ENCODE peak calls at places on chromosomes 2 and 18, in eight cellular contexts. I, Q, S, J, P, O, E and X are unnamed samples.

GRCh38 chr2:186422226-186422625 is 63.8 kb upstream of the ZC3H15 start:
- DNase-seq in S (no peak), E (no peak), J (no peak), O (peak), P (no peak), Q (no peak), I (peak), X (no peak)

GRCh38 chr2:79832540-79833234 is 319.8 kb downstream of the CTNNA2 start:
- DNase-seq in E (no peak), S (no peak), O (no peak), P (no peak), J (peak), Q (peak), I (no peak), X (no peak)

GRCh38 chr18:14974088-14974487 is 226.1 kb downstream of the ANKRD30B start:
- DNase-seq in I (no peak), S (no peak), Q (no peak), E (no peak), O (no peak), J (no peak), P (no peak), X (no peak)

GRCh38 chr2:23385748-23386421 is 906 bp downstream of the KLHL29 start:
- DNase-seq in S (no peak), Q (peak), O (no peak), J (peak), E (peak), I (no peak), P (no peak), X (no peak)

GRCh38 chr2:127197475-127198385 is 22.4 kb downstream of the CYP27C1 start:
- DNase-seq in S (peak), P (peak), O (no peak), J (peak), I (peak), Q (peak), E (no peak), X (no peak)

GRCh38 chr18:9612215-9612830 is 2.0 kb downstream of the PPP4R1 start:
- DNase-seq in I (peak), J (peak), S (peak), Q (no peak), O (no peak), E (peak), P (peak), X (no peak)

GRCh38 chr2:101120124-101120996 is 30.8 kb downstream of the TBC1D8 start:
- DNase-seq in J (no peak), Q (no peak), O (no peak), S (peak), P (peak), E (no peak), I (peak), X (no peak)

GRCh38 chr18:74289137-74289536 is 2.6 kb downstream of the CYB5A start:
- DNase-seq in O (no peak), J (no peak), Q (no peak), I (no peak), P (no peak), S (no peak), E (no peak), X (no peak)

GRCh38 chr2:148770047-148770446 is 105.0 kb upstream of the KIF5C start:
- DNase-seq in J (no peak), E (no peak), O (no peak), P (no peak), S (no peak), I (no peak), Q (no peak), X (no peak)

GRCh38 chr2:100350661-100351185 is 28.4 kb upstream of the LONRF2 start:
- DNase-seq in P (no peak), E (no peak), S (no peak), O (no peak), J (no peak), I (no peak), Q (no peak), X (no peak)

GRCh38 chr18:8686556-8686955 is 18.8 kb upstream of the MTCL1 start:
- DNase-seq in P (no peak), S (no peak), O (no peak), I (no peak), E (no peak), J (no peak), Q (no peak), X (no peak)

GRCh38 chr18:78542204-78542603 is 437.4 kb upstream of the SALL3 start:
- DNase-seq in I (peak), S (peak), Q (no peak), E (no peak), P (no peak), J (no peak), O (no peak), X (no peak)

GRCh38 chr18:79965119-79965902 is 868 bp downstream of the HSBP1L1 start:
- DNase-seq in O (no peak), S (peak), I (peak), Q (peak), P (no peak), E (no peak), J (no peak), X (peak)

GRCh38 chr2:28610583-28611201 is 114.8 kb downstream of the PLB1 start:
- DNase-seq in O (peak), J (no peak), I (peak), Q (no peak), E (no peak), P (peak), S (peak), X (peak)

GRCh38 chr2:65265090-65266045 is 37.7 kb downstream of the ACTR2 start:
- DNase-seq in O (peak), J (peak), I (peak), S (no peak), Q (peak), E (no peak), P (peak), X (no peak)

GRCh38 chr2:46568212-46569009 is 89.0 kb downstream of the TMEM247 start:
- DNase-seq in J (no peak), Q (no peak), S (no peak), O (no peak), P (no peak), I (no peak), E (no peak), X (no peak)

GRCh38 chr2:68926782-68927181 is 25.9 kb downstream of the GKN2 start:
- DNase-seq in J (no peak), E (no peak), Q (no peak), P (no peak), I (no peak), O (no peak), S (no peak), X (no peak)

GRCh38 chr2:20353597-20353996 is 3.0 kb upstream of the PUM2 start:
- DNase-seq in E (no peak), I (no peak), Q (peak), O (no peak), P (no peak), S (no peak), J (no peak), X (no peak)

GRCh38 chr2:49973917-49974368 is 819.6 kb upstream of the FSHR start:
- DNase-seq in I (peak), J (peak), Q (peak), O (no peak), S (peak), P (no peak), E (peak), X (no peak)

GRCh38 chr2:234003972-234004617 is 46.4 kb upstream of the SPP2 start:
- DNase-seq in I (no peak), J (no peak), S (no peak), O (peak), E (no peak), P (peak), Q (peak), X (no peak)

GRCh38 chr2:219724628-219725027 is 97.2 kb downstream of the SLC4A3 start:
- DNase-seq in I (no peak), E (no peak), S (no peak), P (no peak), O (no peak), Q (no peak), J (no peak), X (no peak)

GRCh38 chr2:218500501-218501060 is 67.6 kb downstream of the USP37 start:
- DNase-seq in J (no peak), Q (no peak), O (no peak), E (no peak), I (no peak), S (no peak), P (no peak), X (no peak)

GRCh38 chr18:44510376-44510775 is 170.3 kb upstream of the SETBP1 start:
- DNase-seq in S (no peak), P (no peak), I (no peak), J (no peak), O (no peak), E (no peak), Q (no peak), X (no peak)

GRCh38 chr2:56680971-56681631 is 497.3 kb downstream of the CCDC85A start:
- DNase-seq in Q (no peak), P (no peak), E (no peak), O (peak), S (no peak), J (no peak), I (no peak), X (no peak)

GRCh38 chr2:168614291-168615018 is 158.4 kb downstream of the CERS6 start:
- DNase-seq in Q (peak), I (no peak), J (no peak), O (no peak), P (no peak), E (no peak), S (no peak), X (no peak)
- TF ChIP-seq CTCF in Q (peak), I (no peak), J (peak), O (peak), P (no peak), E (peak), S (no peak), X (peak)

GRCh38 chr2:5921081-5921642 is 229.0 kb downstream of the SOX11 start:
- DNase-seq in P (no peak), Q (no peak), O (no peak), E (no peak), S (peak), J (no peak), I (no peak), X (no peak)

GRCh38 chr2:5911801-5912200 is 219.6 kb downstream of the SOX11 start:
- DNase-seq in I (no peak), Q (no peak), P (no peak), O (no peak), E (no peak), J (no peak), S (no peak), X (no peak)

GRCh38 chr2:5913729-5914390 is 221.7 kb downstream of the SOX11 start:
- DNase-seq in J (no peak), O (no peak), E (no peak), P (no peak), S (no peak), I (no peak), Q (peak), X (no peak)

GRCh38 chr2:5914831-5915611 is 222.8 kb downstream of the SOX11 start:
- DNase-seq in P (no peak), O (no peak), J (peak), S (no peak), E (no peak), Q (peak), I (peak), X (no peak)

DNA sequence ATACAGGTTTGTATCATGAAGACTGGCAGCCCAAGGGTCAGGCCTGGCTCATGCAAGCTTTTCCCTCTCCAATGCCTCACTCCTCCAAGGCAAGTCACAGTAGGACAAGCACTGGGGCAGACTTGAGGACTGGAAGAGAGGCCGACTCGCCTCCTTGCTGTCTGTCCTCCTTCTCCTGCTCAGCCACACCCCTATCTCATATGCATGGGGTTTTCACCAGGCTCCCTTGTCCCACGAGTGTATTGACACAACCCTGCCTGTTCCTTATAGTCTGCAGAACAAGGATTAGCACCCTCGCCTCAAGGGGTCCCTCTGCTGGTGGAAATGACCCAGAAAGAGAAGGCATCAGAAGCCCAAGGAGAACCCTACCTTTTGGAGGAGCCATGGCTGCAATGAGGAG is 223.7 kb downstream of the SOX11 start:
- DNase-seq in Q (peak), I (peak), S (peak), O (no peak), E (peak), J (peak), P (no peak), X (no peak)
- TF ChIP-seq CTCF in Q (peak), I (peak), S (peak), O (no peak), E (peak), J (peak), P (no peak), X (peak)

DNA sequence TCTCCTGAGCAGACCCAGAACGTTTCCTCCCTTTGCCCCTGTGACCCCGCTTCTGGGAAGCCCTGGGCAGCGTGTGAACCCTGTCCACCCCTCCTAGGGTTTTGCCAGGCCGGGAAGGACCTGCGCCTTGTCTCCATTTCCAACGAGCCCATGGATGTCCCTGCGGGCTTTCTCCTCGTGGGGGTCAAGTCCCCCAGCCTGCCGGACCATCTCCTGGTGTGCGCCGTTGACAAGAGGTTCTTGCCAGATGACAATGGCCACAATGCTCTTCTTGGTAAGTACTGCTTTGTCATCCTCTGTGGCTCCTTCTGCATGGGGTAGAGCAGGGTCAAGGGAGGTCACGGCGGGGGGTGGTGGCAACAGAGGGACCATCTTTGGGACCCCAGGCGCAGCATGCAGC is 32.5 kb downstream of the GREB1 start:
- DNase-seq in J (no peak), E (no peak), P (no peak), S (no peak), O (no peak), Q (no peak), I (no peak), X (no peak)
- TF ChIP-seq CTCF in J (no peak), E (no peak), P (no peak), S (no peak), O (no peak), Q (no peak), I (no peak), X (no peak)

GRCh38 chr2:181332044-181332443 is 125.1 kb upstream of the ITGA4 start:
- DNase-seq in S (no peak), J (no peak), I (no peak), P (no peak), O (no peak), Q (no peak), E (no peak), X (no peak)

GRCh38 chr2:181320638-181321037 is 136.5 kb upstream of the ITGA4 start:
- DNase-seq in O (no peak), I (no peak), P (no peak), S (no peak), Q (no peak), E (no peak), J (no peak), X (no peak)

GRCh38 chr2:181324912-181325311 is 132.3 kb upstream of the ITGA4 start:
- DNase-seq in Q (no peak), O (no peak), P (no peak), J (no peak), E (no peak), I (no peak), S (no peak), X (no peak)

DNA sequence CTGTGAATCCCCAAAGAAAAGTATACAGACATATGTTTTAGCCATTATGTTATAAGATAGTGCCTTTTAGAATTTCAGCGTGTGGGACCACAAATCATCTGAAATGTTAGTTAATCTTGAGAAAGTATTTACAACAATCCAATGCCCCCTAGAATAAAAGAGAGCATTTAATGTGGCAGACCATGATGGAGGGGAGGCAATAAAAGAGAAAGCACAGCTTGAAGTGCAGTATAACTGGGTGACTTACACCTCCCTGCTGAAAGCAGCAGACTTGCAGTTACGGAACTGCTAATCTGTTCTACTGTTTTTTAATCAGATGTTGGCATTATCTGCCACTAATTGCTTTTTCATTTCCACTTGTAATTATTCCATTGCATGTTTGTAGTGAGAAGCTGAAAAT is 130.6 kb upstream of the ITGA4 start:
- DNase-seq in S (no peak), E (no peak), Q (no peak), J (peak), O (no peak), I (no peak), P (no peak), X (no peak)
- TF ChIP-seq CTCF in S (no peak), E (no peak), Q (no peak), J (no peak), O (no peak), I (no peak), P (no peak), X (no peak)

GRCh38 chr18:21522530-21522929 is 78.0 kb downstream of the ESCO1 start:
- DNase-seq in J (no peak), P (no peak), I (no peak), Q (no peak), E (no peak), S (no peak), O (no peak), X (no peak)
- TF ChIP-seq CTCF in J (no peak), P (no peak), I (no peak), Q (no peak), E (no peak), S (no peak), O (no peak), X (no peak)

DNA sequence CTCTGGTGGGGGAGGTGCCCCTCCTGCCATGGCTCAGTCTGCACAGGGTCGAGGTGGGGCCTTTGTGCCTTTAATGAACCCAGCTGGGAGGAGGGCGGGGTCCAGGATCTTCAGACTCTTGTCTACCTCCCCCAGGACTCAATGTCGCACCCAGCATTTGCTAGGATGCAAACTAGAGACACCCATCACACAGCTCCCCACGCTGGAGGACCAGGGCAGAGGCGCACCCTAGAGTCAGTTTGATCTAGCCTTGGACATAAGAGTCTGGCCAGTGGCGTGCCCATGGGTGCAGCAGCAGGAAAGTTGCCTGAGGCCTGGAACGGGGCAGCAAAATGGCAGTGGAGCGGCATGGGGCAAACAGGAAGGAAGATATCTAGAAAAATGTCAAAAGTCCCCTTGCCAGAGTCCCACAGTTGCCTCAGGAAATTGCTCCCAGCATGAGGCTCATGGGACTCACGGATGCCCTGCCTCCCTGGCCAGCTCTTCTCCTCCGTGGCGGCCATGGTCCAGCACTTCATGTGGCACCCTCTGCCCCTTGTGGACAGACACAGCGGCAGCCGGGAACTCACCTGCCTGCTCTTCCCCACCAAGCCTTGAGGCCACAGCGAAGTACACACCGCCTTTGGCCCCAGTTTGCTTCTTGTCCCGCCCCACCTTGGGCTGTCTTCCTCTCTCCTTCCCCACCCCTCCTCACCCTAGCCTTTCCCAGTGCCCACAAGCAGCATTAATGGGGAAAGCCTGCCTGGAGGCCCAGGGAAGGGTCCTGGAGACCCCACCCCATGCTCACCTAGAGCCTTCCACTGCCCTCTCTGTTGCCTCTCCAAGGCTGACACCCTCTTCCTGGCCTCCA is 17.7 kb downstream of the SH2D6 start:
- DNase-seq in I (no peak), Q (peak), O (no peak), P (no peak), E (no peak), S (no peak), J (no peak), X (no peak)
- TF ChIP-seq CTCF in I (no peak), Q (peak), O (no peak), P (no peak), E (peak), S (no peak), J (peak), X (peak)

GRCh38 chr18:63741769-63742168 is 33.4 kb upstream of the SERPINB7 start:
- DNase-seq in Q (no peak), O (peak), S (no peak), I (no peak), J (no peak), P (no peak), E (no peak), X (no peak)
- TF ChIP-seq CTCF in Q (peak), O (peak), S (no peak), I (no peak), J (peak), P (peak), E (no peak), X (peak)

GRCh38 chr18:68660355-68661183 is 54.3 kb downstream of the TMX3 start:
- DNase-seq in J (peak), I (no peak), E (peak), Q (no peak), S (no peak), O (peak), P (peak), X (no peak)
- TF ChIP-seq CTCF in J (peak), I (peak), E (no peak), Q (peak), S (peak), O (peak), P (peak), X (peak)